ENCODE peak calls at places on chromosome X, in nine cellular contexts. I is AG04450; W is cardiac muscle cell; S is CD4-positive, CD25-positive, alpha-beta regulatory T cell; B is GM23248; L is PC-3; C is mammary epithelial cell; K is ovary; G is astrocyte of the spinal cord. T is an unnamed sample.

GRCh38 chrX:112654871-112655270 is 24.9 kb downstream of the LHFPL1 start:
- DNase-seq in I (no peak), W (no peak), S (no peak), B (peak), L (no peak), C (no peak), K (no peak), G (peak), T (no peak)

GRCh38 chrX:37824491-37825224 is 22.7 kb downstream of the DYNLT3 start:
- DNase-seq in I (no peak), W (no peak), S (no peak), B (no peak), L (peak), C (no peak), K (no peak), G (no peak), T (no peak)

GRCh38 chrX:44872817-44873414 is at the start of gene KDM6A:
- DNase-seq in I (peak), W (peak), S (peak), B (peak), L (peak), C (peak), K (peak), G (peak), T (peak)

GRCh38 chrX:253451-254297 is 27.5 kb upstream of the PLCXD1 start:
- DNase-seq in I (no peak), W (no peak), S (no peak), B (no peak), L (no peak), C (no peak), K (no peak), G (no peak), T (no peak)

GRCh38 chrX:134875679-134876078 is 115.1 kb upstream of the SMIM10 start:
- DNase-seq in I (no peak), W (peak), S (no peak), B (no peak), L (no peak), C (no peak), K (no peak), G (no peak), T (no peak)

GRCh38 chrX:373641-374471 is 12.9 kb downstream of the PPP2R3B start:
- DNase-seq in I (no peak), W (peak), S (no peak), B (peak), L (no peak), C (peak), K (peak), G (peak), T (no peak)

GRCh38 chrX:18210470-18210869 is 10.2 kb downstream of the BEND2 start:
- DNase-seq in I (no peak), W (peak), S (no peak), B (peak), L (peak), C (no peak), K (no peak), G (peak), T (no peak)

GRCh38 chrX:97096385-97096784 is 212.7 kb downstream of the RPA4 start:
- DNase-seq in I (no peak), W (no peak), S (no peak), B (no peak), L (no peak), C (no peak), K (no peak), G (no peak), T (no peak)

GRCh38 chrX:129779747-129780146 is at the start of gene SASH3:
- DNase-seq in I (no peak), W (no peak), S (peak), B (no peak), L (no peak), C (no peak), K (no peak), G (no peak), T (no peak)

DNA sequence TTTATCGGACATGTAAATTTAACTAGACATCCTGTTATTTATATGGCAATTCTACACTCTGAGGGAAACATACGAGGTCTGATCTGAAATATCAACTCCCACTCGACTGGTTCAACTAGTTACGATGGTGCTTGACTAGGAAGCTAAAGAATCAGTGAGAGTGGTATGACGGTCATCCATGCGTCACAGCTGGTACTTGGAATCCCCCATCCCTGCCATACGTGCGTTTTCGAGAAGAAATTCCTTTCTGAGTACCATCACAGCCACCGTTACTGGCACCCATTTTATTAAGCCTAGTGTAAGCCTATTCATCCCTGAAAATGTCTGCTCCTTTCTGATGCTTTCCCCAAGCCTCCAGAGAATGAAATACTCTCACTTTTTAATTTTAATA is 695 bp upstream of the PIGA start:
- DNase-seq in I (peak), W (peak), S (peak), B (peak), L (peak), C (peak), K (no peak), G (peak), T (peak)
- H3K4me3 ChIP-seq in I (peak), W (peak), S (peak), B (peak), L (peak), C (peak), K (peak), G (peak), T (peak)

DNA sequence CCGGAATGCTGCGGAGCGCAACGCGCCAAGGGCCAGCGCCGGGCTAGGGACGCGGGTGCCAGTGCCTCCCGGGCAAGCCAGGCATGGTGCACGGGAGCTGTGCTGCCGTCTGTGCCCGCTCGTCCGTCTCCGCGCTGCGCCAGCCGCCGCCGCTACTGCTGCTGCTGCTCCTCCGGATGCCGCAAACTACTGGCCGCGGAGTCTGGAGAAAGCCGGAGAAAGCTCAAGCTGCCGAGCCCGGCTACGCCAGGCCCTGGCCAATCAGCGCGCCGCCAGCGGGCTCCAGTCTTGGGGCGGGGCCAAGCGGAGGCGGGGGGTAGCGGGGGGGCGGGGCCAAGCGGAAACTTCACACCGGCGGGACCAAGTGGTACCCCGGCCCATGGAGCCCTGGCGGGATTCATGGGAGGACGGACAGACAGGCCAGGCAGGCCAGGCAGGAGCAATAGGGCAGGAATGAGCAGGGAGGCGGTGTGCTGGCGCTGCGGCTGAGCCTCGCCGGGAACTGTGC is at the start of gene PCDH19:
- DNase-seq in I (no peak), W (peak), S (no peak), B (peak), L (peak), C (peak), K (peak), G (peak), T (peak)
- H3K4me3 ChIP-seq in I (peak), W (peak), S (no peak), B (peak), L (peak), C (no peak), K (peak), G (peak), T (peak)

DNA sequence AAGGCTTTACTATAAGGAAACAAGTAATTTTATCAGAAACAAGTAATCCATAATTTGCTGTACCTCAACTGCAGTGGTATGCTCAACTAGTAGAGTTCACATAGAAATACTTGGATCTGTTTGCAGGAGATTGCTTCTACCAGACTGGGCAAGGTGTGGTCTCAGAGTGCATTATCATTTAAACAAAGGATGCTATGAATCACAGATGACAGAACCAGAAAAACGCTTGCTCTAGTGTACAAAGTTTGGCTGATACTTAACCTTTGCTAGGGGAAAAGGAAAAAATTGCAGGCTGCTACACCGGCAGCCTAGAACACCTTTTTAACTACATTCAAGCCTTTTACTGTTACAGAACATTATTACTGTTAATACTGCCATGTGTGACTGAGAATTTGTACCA is 97.1 kb downstream of the ENOX2 start:
- DNase-seq in I (no peak), W (no peak), S (no peak), B (peak), L (peak), C (peak), K (no peak), G (no peak), T (no peak)
- H3K4me3 ChIP-seq in I (no peak), W (no peak), S (no peak), B (no peak), L (no peak), C (no peak), K (no peak), G (no peak), T (no peak)

GRCh38 chrX:118498755-118499154 is 3.1 kb downstream of the DOCK11 start:
- DNase-seq in I (no peak), W (no peak), S (no peak), B (no peak), L (no peak), C (no peak), K (no peak), G (no peak), T (no peak)
- H3K4me3 ChIP-seq in I (no peak), W (no peak), S (peak), B (no peak), L (no peak), C (no peak), K (no peak), G (no peak), T (no peak)